ENCODE peak calls at places on chromosome 20, in seven cellular contexts. F is naive thymus-derived CD4-positive, alpha-beta T cell; E is NT2/D1; M is astrocyte; L is choroid plexus epithelial cell; N is IMR-90; P is bronchial epithelial cell. K is an unnamed sample.

GRCh38 chr20:53622247-53623114 is 28.8 kb upstream of the ZNF217 start:
- DNase-seq in F (no peak), E (no peak), M (no peak), L (peak), N (no peak), P (no peak), K (no peak)

GRCh38 chr20:10603971-10604864 is 69.6 kb downstream of the JAG1 start:
- DNase-seq in F (no peak), E (no peak), M (peak), L (peak), N (peak), P (peak), K (peak)

GRCh38 chr20:10955166-10955565 is 281.4 kb upstream of the JAG1 start:
- DNase-seq in F (no peak), E (no peak), M (peak), L (no peak), N (peak), P (no peak), K (no peak)

GRCh38 chr20:15945301-15945700 is 627.9 kb downstream of the KIF16B start:
- DNase-seq in F (no peak), E (no peak), M (no peak), L (peak), N (no peak), P (no peak), K (no peak)

GRCh38 chr20:1507276-1507675 is 16.1 kb upstream of the SIRPB2 start:
- DNase-seq in F (no peak), E (peak), M (no peak), L (no peak), N (no peak), P (no peak), K (no peak)

GRCh38 chr20:33947709-33948295 is 45.9 kb upstream of the RALY start:
- DNase-seq in F (peak), E (peak), M (no peak), L (peak), N (peak), P (peak), K (peak)

GRCh38 chr20:63100926-63101699 is 94.3 kb upstream of the BHLHE23 start:
- DNase-seq in F (peak), E (no peak), M (no peak), L (no peak), N (no peak), P (no peak), K (no peak)

GRCh38 chr20:63890201-63890576 is 4.7 kb upstream of the DNAJC5 start:
- DNase-seq in F (no peak), E (no peak), M (no peak), L (peak), N (peak), P (peak), K (peak)

GRCh38 chr20:32991386-32991785 is 12.8 kb downstream of the SUN5 start:
- DNase-seq in F (peak), E (no peak), M (no peak), L (no peak), N (no peak), P (no peak), K (no peak)

GRCh38 chr20:9112541-9113515 is 43.9 kb downstream of the PLCB4 start:
- DNase-seq in F (no peak), E (no peak), M (peak), L (peak), N (peak), P (peak), K (peak)

GRCh38 chr20:43409041-43409913 is 48.4 kb upstream of the SRSF6 start:
- DNase-seq in F (no peak), E (peak), M (no peak), L (peak), N (peak), P (peak), K (peak)

GRCh38 chr20:16107172-16107870 is 465.9 kb downstream of the KIF16B start:
- DNase-seq in F (no peak), E (no peak), M (no peak), L (no peak), N (no peak), P (no peak), K (no peak)

GRCh38 chr20:1827974-1828785 is 67.0 kb upstream of the SIRPA start:
- DNase-seq in F (no peak), E (no peak), M (no peak), L (no peak), N (no peak), P (peak), K (peak)

GRCh38 chr20:60062431-60063336 is 104.5 kb downstream of the CDH26 start:
- DNase-seq in F (no peak), E (no peak), M (peak), L (peak), N (peak), P (no peak), K (no peak)
- H3K4me3 ChIP-seq in F (no peak), E (no peak), M (no peak), L (no peak), N (no peak), P (no peak), K (no peak)

DNA sequence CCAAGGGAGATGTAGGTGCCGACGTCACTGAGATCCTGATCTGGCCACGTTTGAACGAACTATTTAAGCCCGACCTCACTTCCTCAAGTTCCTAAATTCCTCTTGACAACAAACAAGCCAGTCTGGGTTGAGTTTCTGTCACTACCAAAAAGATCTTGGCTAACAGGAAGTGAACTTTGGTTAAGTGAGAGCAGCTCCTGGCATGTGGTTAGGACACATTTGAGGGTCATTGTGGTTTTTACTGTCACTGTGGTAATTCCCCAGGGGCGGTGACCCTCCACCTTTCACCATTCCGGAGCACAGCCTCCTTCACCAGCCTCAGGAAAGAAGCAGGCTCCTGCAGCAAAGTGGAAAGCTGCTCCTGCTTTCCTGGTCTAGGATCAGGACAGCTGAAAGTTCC is 43.1 kb upstream of the ZNF831 start:
- DNase-seq in F (peak), E (no peak), M (no peak), L (no peak), N (no peak), P (no peak), K (no peak)
- H3K4me3 ChIP-seq in F (no peak), E (no peak), M (no peak), L (no peak), N (no peak), P (no peak), K (no peak)

DNA sequence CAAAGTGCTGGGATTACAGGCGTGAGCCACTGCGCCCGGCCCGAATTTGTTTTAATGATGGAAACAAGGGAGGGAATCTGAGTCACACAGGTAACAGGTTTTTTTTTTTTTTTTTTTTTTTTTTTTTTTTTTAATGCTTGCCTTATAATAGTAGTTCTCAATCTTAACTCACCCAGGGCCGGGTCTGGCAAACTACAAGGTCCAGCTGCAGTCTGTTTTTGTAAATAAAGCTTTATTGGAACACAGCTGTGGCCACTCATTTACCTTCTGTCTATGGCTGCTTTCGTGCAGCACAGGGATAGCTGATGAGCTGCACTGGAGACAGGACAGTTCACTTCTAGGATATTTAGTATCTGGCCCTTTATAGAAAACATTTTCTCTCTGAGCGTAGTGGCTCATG is 58.0 kb downstream of the TFAP2C start:
- DNase-seq in F (no peak), E (no peak), M (no peak), L (no peak), N (no peak), P (no peak), K (no peak)
- H3K4me3 ChIP-seq in F (no peak), E (no peak), M (no peak), L (no peak), N (no peak), P (no peak), K (no peak)

GRCh38 chr20:49380245-49380875 is 102.1 kb downstream of the KCNB1 start:
- DNase-seq in F (no peak), E (peak), M (no peak), L (no peak), N (no peak), P (no peak), K (no peak)
- H3K4me3 ChIP-seq in F (no peak), E (no peak), M (no peak), L (no peak), N (no peak), P (no peak), K (no peak)

GRCh38 chr20:61125536-61126180 is 126.4 kb upstream of the CDH4 start:
- DNase-seq in F (no peak), E (no peak), M (no peak), L (no peak), N (no peak), P (no peak), K (no peak)
- H3K4me3 ChIP-seq in F (no peak), E (no peak), M (no peak), L (no peak), N (no peak), P (no peak), K (no peak)

GRCh38 chr20:50111120-50111828 is 1.7 kb downstream of the UBE2V1 start:
- DNase-seq in F (no peak), E (no peak), M (peak), L (peak), N (peak), P (peak), K (peak)

GRCh38 chr20:50112512-50113419 is at the start of gene UBE2V1:
- DNase-seq in F (peak), E (peak), M (peak), L (peak), N (peak), P (peak), K (peak)

GRCh38 chr20:50108571-50109235 is 4.2 kb downstream of the UBE2V1 start:
- DNase-seq in F (no peak), E (no peak), M (no peak), L (no peak), N (no peak), P (peak), K (no peak)

GRCh38 chr20:50111829-50112495 is 988 bp downstream of the UBE2V1 start:
- DNase-seq in F (no peak), E (no peak), M (no peak), L (no peak), N (no peak), P (no peak), K (no peak)

DNA sequence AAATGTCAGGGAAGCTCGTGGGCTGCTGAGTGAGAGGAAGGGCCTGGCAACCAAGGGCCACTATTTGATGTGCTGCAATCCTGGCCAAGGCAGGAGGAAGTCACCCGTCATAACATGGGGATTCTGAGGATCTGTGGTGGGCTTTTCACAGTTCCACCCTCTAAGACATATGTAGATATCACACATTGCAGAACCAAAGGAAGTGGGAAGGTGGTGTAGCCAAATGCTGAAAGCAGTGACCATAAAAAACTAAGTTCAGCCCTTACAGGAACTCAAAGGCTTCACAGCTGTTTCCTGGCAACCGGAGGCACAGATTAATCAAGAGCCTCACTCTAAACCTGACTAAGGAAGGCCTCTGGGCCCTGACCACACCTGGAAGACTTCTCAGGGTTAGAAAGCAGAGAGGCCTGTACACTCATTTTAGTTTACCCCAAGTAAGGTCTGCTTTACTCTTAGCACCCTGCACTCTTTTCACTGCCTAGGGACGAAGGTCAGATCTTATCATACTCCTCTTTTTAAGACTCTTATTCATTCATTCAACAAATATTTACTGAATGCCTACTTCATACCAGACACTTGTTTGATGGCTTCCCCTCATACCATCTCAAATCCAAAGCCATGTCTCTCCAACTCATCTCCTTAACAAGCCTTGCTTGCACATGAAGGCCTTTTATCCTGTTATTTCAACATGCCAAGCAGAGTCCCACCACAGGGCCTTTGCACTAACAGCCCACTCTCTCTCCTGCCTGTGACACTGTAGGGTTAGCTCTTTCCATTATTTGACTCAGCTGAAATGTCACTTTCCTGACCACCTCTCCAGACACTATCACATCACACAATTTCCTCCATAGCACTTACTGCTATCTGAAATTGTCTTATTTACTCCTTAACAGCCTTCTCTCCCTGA is 2.6 kb downstream of the UBE2V1 start:
- DNase-seq in F (no peak), E (no peak), M (peak), L (peak), N (no peak), P (peak), K (peak)
- H3K4me3 ChIP-seq in F (peak), E (no peak), M (peak), L (no peak), N (no peak), P (no peak), K (no peak)

GRCh38 chr20:3044336-3044965 is 1.0 kb downstream of the GNRH2 start:
- DNase-seq in F (no peak), E (no peak), M (no peak), L (no peak), N (no peak), P (no peak), K (no peak)
- H3K4me3 ChIP-seq in F (no peak), E (no peak), M (no peak), L (no peak), N (no peak), P (no peak), K (no peak)

GRCh38 chr20:20366896-20367680 is 816 bp upstream of the INSM1 start:
- DNase-seq in F (no peak), E (no peak), M (no peak), L (no peak), N (no peak), P (no peak), K (no peak)

GRCh38 chr20:20370087-20370575 is 2.2 kb downstream of the INSM1 start:
- DNase-seq in F (no peak), E (no peak), M (no peak), L (peak), N (no peak), P (no peak), K (no peak)

GRCh38 chr20:20369353-20370086 is 1.6 kb downstream of the INSM1 start:
- DNase-seq in F (no peak), E (no peak), M (no peak), L (no peak), N (no peak), P (peak), K (peak)

GRCh38 chr20:20367681-20368413 is at the start of gene INSM1:
- DNase-seq in F (no peak), E (no peak), M (no peak), L (no peak), N (no peak), P (no peak), K (no peak)

DNA sequence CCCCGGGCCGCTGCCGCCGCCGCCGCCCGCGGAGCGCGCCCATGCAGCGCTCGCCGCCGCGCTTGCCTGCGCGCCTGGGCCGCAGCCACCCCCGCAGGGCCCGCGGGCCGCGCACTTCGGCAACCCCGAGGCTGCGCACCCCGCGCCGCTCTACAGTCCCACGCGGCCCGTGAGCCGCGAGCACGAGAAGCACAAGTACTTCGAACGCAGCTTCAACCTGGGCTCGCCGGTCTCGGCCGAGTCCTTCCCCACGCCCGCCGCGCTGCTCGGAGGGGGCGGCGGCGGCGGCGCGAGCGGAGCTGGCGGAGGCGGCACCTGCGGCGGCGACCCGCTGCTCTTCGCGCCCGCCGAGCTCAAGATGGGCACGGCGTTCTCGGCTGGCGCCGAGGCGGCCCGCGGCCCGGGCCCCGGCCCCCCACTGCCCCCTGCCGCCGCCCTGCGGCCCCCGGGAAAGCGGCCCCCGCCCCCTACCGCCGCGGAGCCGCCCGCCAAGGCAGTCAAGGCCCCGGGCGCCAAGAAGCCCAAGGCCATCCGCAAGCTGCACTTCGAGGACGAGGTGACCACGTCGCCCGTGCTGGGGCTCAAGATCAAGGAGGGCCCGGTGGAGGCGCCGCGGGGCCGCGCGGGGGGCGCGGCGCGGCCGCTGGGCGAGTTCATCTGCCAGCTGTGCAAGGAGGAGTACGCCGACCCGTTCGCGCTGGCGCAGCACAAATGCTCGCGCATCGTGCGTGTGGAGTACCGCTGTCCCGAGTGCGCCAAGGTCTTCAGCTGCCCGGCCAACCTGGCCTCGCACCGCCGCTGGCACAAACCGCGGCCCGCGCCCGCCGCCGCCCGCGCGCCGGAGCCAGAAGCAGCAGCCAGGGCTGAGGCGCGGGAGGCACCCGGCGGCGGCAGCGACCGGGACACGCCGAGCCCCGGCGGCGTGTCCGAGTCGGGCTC is 779 bp downstream of the INSM1 start:
- DNase-seq in F (no peak), E (no peak), M (no peak), L (no peak), N (no peak), P (no peak), K (no peak)
- H3K4me3 ChIP-seq in F (no peak), E (peak), M (no peak), L (peak), N (peak), P (no peak), K (no peak)

DNA sequence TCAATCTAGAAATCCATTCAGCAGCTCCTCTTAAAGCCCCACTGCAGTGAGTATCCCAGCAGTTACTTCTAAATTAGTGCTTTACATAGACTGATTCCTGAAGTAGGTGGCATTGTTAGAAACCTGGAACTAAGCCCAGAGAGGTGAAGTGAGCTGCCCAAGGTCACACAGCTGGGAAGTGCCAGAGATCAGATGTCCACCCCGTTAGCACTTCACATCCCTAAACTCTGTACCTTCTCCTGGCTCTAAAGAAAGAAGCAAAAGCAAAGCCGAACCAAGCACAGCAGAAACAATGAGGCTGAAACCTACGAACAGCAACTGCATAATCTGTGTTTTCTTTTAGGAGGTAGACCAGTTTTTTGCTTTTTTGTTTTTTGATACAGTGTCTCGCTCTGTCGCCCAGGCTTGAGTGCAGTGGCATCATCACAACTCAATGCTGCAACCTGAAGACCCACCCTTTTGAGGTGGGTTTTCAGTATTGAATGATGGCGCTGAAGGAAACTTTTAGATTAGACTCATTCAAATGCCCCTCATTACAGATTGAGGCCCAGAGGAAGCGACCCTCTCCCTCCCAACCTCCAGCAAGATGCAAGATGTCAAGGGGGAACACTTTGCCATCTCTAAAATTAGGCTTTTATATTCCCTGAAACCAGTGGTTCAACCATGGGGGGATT is 3.2 kb upstream of the ZMYND8 start:
- DNase-seq in F (no peak), E (no peak), M (no peak), L (no peak), N (no peak), P (no peak), K (no peak)
- H3K4me3 ChIP-seq in F (no peak), E (no peak), M (no peak), L (no peak), N (no peak), P (no peak), K (no peak)

GRCh38 chr20:58852559-58853271 is at the start of gene GNAS:
- DNase-seq in F (peak), E (peak), M (peak), L (peak), N (peak), P (peak), K (peak)

GRCh38 chr20:58853466-58853865 is 950 bp downstream of the GNAS start:
- DNase-seq in F (no peak), E (no peak), M (no peak), L (no peak), N (no peak), P (no peak), K (no peak)

GRCh38 chr20:58850693-58851174 is at the start of gene GNAS-AS1:
- DNase-seq in F (peak), E (peak), M (peak), L (peak), N (peak), P (peak), K (peak)

GRCh38 chr20:58851221-58851968 is 693 bp upstream of the GNAS-AS1 start:
- DNase-seq in F (no peak), E (no peak), M (no peak), L (no peak), N (no peak), P (no peak), K (no peak)

GRCh38 chr20:58851969-58852458 is 502 bp upstream of the GNAS start:
- DNase-seq in F (no peak), E (no peak), M (no peak), L (no peak), N (no peak), P (no peak), K (no peak)
- H3K4me3 ChIP-seq in F (peak), E (peak), M (peak), L (peak), N (peak), P (no peak), K (peak)